ENCODE peak calls at places on chromosomes 12 and 14, in nine cellular contexts. Z is lower leg skin, Y is fibroblast of pulmonary artery, O is neuronal stem cell, F is sigmoid colon, H is suprapubic skin, K is right lobe of liver, L is heart left ventricle, G is tibial nerve. W is an unnamed sample.

GRCh38 chr14:69017706-69018105 is 38.6 kb upstream of the ACTN1 start:
- DNase-seq in G (no peak), L (no peak), K (no peak), F (no peak), H (no peak), Y (no peak), O (no peak), Z (no peak), W (peak; percentile 72)

GRCh38 chr12:25276199-25276937 is 25.6 kb upstream of the KRAS start:
- DNase-seq in K (peak; percentile 56), L (no peak), H (no peak), O (no peak), F (peak; percentile 74), Y (peak; percentile 90), G (peak; percentile 27), Z (no peak), W (no peak)

GRCh38 chr14:36442824-36443241 is 77.2 kb downstream of the NKX2-1 start:
- DNase-seq in H (no peak), O (peak; percentile 93), Y (no peak), K (no peak), G (no peak), Z (no peak), L (no peak), F (no peak), W (peak; percentile 53)

GRCh38 chr14:104680806-104681688 is 8.4 kb upstream of the INF2 start:
- DNase-seq in H (no peak), O (no peak), G (no peak), Y (peak; percentile 74), F (peak; percentile 89), K (peak; percentile 91), L (peak; percentile 46), Z (peak; percentile 73), W (no peak)

GRCh38 chr12:91704446-91704845 is 441.2 kb downstream of the BTG1 start:
- DNase-seq in O (no peak), L (peak; percentile 7), F (no peak), Z (no peak), H (no peak), Y (peak; percentile 78), K (no peak), G (no peak), W (no peak)

GRCh38 chr14:75522224-75522764 is at the start of gene BATF:
- DNase-seq in H (no peak), O (no peak), Y (no peak), L (no peak), K (no peak), Z (peak; percentile 56), F (no peak), G (peak; percentile 41), W (no peak)

GRCh38 chr14:71187633-71188356 is 280.5 kb downstream of the PCNX1 start:
- DNase-seq in L (no peak), F (no peak), K (no peak), Y (peak; percentile 45), G (no peak), Z (no peak), O (no peak), H (no peak), W (no peak)

GRCh38 chr12:46945591-46945990 is 119.8 kb upstream of the SLC38A4 start:
- DNase-seq in F (no peak), O (no peak), Z (no peak), Y (no peak), L (no peak), G (no peak), H (no peak), K (no peak), W (no peak)

GRCh38 chr12:124001343-124001742 is 28.3 kb downstream of the ZNF664 start:
- DNase-seq in F (no peak), L (no peak), O (no peak), G (no peak), K (no peak), Z (no peak), Y (no peak), H (no peak), W (no peak)

GRCh38 chr14:86723254-86723624 is 1193.3 kb downstream of the FLRT2 start:
- DNase-seq in L (no peak), H (no peak), G (no peak), O (no peak), Y (no peak), Z (no peak), F (no peak), K (no peak), W (no peak)

GRCh38 chr12:1499351-1499750 is 95.0 kb downstream of the FBXL14 start:
- DNase-seq in O (no peak), G (no peak), F (no peak), K (no peak), H (no peak), L (no peak), Y (no peak), Z (no peak), W (no peak)

GRCh38 chr14:34692348-34692747 is 22.0 kb downstream of the CFL2 start:
- DNase-seq in F (no peak), Z (no peak), L (no peak), H (no peak), K (no peak), G (no peak), O (no peak), Y (no peak), W (no peak)

GRCh38 chr14:34685819-34686428 is 28.5 kb downstream of the CFL2 start:
- DNase-seq in K (no peak), G (no peak), Z (no peak), L (no peak), O (no peak), F (no peak), Y (no peak), H (no peak), W (peak; percentile 19)

GRCh38 chr14:34684578-34684977 is 29.8 kb downstream of the CFL2 start:
- DNase-seq in Y (peak; percentile 44), H (no peak), G (no peak), K (no peak), Z (no peak), O (no peak), F (no peak), L (no peak), W (no peak)

GRCh38 chr14:34691173-34691572 is 23.2 kb downstream of the CFL2 start:
- DNase-seq in Y (no peak), O (no peak), K (no peak), G (no peak), F (no peak), Z (no peak), L (no peak), H (no peak), W (no peak)

DNA sequence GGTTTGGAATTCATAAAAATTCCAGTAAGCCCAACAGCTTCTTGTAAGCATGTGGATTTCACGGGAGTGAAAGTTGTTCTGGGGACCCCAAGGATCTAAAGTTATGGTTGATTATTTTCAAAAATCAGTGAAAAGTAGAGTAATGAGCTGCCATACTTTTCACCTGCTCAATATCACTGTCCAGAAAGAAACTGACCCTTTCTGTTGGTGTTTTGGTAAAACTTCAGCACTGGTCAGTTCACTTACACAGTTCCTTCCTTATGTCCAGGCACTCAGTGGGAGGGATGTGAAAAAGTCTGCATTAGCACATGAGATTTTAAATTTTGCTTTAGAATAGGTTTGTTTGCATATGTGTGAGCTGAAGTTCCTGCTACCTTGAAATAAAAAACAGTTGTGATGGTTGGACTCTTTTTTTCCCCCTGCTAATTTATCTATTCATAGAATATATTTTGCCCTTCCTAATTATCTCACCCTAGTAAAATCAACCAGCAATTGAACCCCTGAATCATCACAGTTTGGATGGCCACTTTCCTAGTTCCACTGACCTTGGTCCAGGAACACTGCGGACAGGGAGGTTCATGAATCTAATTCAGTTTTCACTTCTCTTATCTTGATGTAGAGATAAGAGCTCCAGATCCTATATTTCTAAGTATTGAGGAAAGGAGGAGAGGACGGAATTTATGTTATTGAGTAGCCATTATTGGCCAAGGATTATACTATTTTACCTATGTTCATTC is 25.8 kb downstream of the CFL2 start:
- DNase-seq in O (no peak), K (no peak), Y (no peak), H (no peak), F (no peak), G (no peak), Z (no peak), L (no peak), W (no peak)
- H3K4me3 ChIP-seq in O (no peak overlapping the region), K (peak overlapping the region; percentile 37), Y (no peak overlapping the region), H (no peak overlapping the region), F (no peak overlapping the region), G (no peak overlapping the region), Z (no peak overlapping the region), L (no peak overlapping the region), W (no peak overlapping the region)

GRCh38 chr12:132046561-132046960 is 96.8 kb downstream of the EP400 start:
- DNase-seq in H (no peak), O (no peak), F (peak; percentile 85), L (no peak), K (no peak), G (no peak), Y (peak; percentile 80), Z (no peak), W (no peak)

GRCh38 chr12:132049876-132050275 is 94.2 kb downstream of the DDX51 start:
- DNase-seq in Z (no peak), H (no peak), Y (no peak), K (no peak), F (no peak), G (no peak), L (no peak), O (no peak), W (no peak)

GRCh38 chr12:132052191-132052932 is 91.8 kb downstream of the DDX51 start:
- DNase-seq in Y (no peak), L (no peak), G (no peak), F (no peak), O (no peak), H (no peak), Z (no peak), K (no peak), W (no peak)

GRCh38 chr12:132045751-132046150 is 96.0 kb downstream of the EP400 start:
- DNase-seq in O (no peak), Z (no peak), G (no peak), H (no peak), K (no peak), L (no peak), F (no peak), Y (no peak), W (no peak)

DNA sequence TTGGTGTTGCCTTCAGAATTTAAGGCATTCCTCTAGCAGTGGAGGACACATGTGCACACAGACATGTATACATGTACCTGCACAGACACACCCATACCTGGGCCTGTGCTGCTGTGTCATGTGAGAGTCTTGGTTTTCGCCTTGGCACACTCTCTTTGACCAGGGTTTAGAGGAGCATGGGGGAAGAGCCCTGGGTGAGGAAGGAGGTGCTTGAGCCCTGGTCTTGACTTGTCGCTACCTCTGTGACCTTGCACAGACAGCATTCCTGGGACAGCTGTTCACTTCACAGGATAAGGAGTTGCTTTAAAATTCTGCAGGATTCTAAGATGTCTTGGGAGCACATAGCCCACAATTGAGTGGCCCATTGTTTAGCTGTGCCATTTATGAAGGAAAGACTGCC is 94.7 kb downstream of the DDX51 start:
- DNase-seq in Z (no peak), Y (no peak), G (no peak), F (no peak), L (no peak), H (no peak), K (no peak), O (no peak), W (no peak)
- H3K4me3 ChIP-seq in Z (no peak overlapping the region), Y (no peak overlapping the region), G (no peak overlapping the region), F (no peak overlapping the region), L (no peak overlapping the region), H (no peak overlapping the region), K (no peak overlapping the region), O (no peak overlapping the region), W (no peak overlapping the region)

GRCh38 chr12:93738199-93739058 is 61.3 kb downstream of the CRADD start:
- DNase-seq in H (no peak), O (no peak), Y (no peak), Z (no peak), F (peak; percentile 72), G (no peak), K (no peak), L (peak; percentile 35), W (no peak)
- H3K4me3 ChIP-seq in H (no peak overlapping the region), O (no peak overlapping the region), Y (no peak overlapping the region), Z (no peak overlapping the region), F (peak overlapping the region; percentile 30), G (peak overlapping the region; percentile 7), K (no peak overlapping the region), L (no peak overlapping the region), W (no peak overlapping the region)

GRCh38 chr14:21940887-21941855 is 267.6 kb upstream of the OR4E1 start:
- DNase-seq in F (no peak), Y (peak; percentile 18), Z (no peak), K (no peak), H (no peak), O (peak; percentile 12), L (no peak), G (no peak), W (peak; percentile 5)
- H3K4me3 ChIP-seq in F (no peak overlapping the region), Y (no peak overlapping the region), Z (no peak overlapping the region), K (no peak overlapping the region), H (no peak overlapping the region), O (no peak overlapping the region), L (no peak overlapping the region), G (no peak overlapping the region), W (no peak overlapping the region)